ENCODE peak calls at places on chromosomes 13 and 19, in five cellular contexts. X, E, H, S and Z are unnamed samples.

GRCh38 chr19:17626456-17626855 is 61.7 kb downstream of the UNC13A start:
- DNase-seq in X (no peak), E (no peak), H (no peak), S (no peak), Z (no peak)

GRCh38 chr13:62250501-62251175 is 835.0 kb upstream of the PCDH20 start:
- DNase-seq in X (no peak), E (no peak), H (no peak), S (no peak), Z (peak)

GRCh38 chr13:111474136-111475002 is 153.9 kb downstream of the TEX29 start:
- DNase-seq in X (peak), E (no peak), H (no peak), S (no peak), Z (peak)

GRCh38 chr19:9848761-9849160 is 13.6 kb downstream of the PIN1 start:
- DNase-seq in X (no peak), E (no peak), H (no peak), S (no peak), Z (no peak)

GRCh38 chr19:47152632-47153031 is 22.0 kb downstream of the SAE1 start:
- DNase-seq in X (peak), E (no peak), H (no peak), S (no peak), Z (no peak)

GRCh38 chr19:5078666-5079409 is 109.9 kb downstream of the KDM4B start:
- DNase-seq in X (no peak), E (no peak), H (no peak), S (peak), Z (no peak)

GRCh38 chr13:44218501-44219240 is 155.0 kb upstream of the SERP2 start:
- DNase-seq in X (no peak), E (peak), H (peak), S (peak), Z (no peak)

GRCh38 chr13:79483302-79483701 is 2.3 kb downstream of the NDFIP2 start:
- DNase-seq in X (peak), E (no peak), H (no peak), S (no peak), Z (peak)

GRCh38 chr19:47417746-47418594 is 1.4 kb downstream of the MEIS3 start:
- DNase-seq in X (peak), E (no peak), H (no peak), S (no peak), Z (peak)

GRCh38 chr19:18384775-18385174 is 1.2 kb upstream of the GDF15 start:
- DNase-seq in X (no peak), E (no peak), H (no peak), S (no peak), Z (no peak)

GRCh38 chr13:91406619-91407018 is 8.2 kb downstream of the GPC5 start:
- DNase-seq in X (peak), E (no peak), H (no peak), S (no peak), Z (no peak)

GRCh38 chr13:43608400-43609137 is 178.2 kb downstream of the ENOX1 start:
- DNase-seq in X (no peak), E (no peak), H (no peak), S (no peak), Z (no peak)

GRCh38 chr13:48873081-48873480 is 102.6 kb upstream of the FNDC3A start:
- DNase-seq in X (no peak), E (no peak), H (no peak), S (no peak), Z (peak)

GRCh38 chr13:48875071-48875470 is 100.6 kb upstream of the FNDC3A start:
- DNase-seq in X (no peak), E (no peak), H (no peak), S (no peak), Z (no peak)

GRCh38 chr13:48873598-48873997 is 102.1 kb upstream of the FNDC3A start:
- DNase-seq in X (peak), E (no peak), H (no peak), S (no peak), Z (peak)

GRCh38 chr13:48874165-48874564 is 101.5 kb upstream of the FNDC3A start:
- DNase-seq in X (no peak), E (no peak), H (no peak), S (no peak), Z (no peak)

GRCh38 chr13:48876289-48876688 is 99.4 kb upstream of the FNDC3A start:
- DNase-seq in X (no peak), E (no peak), H (no peak), S (no peak), Z (no peak)
- H3K4me3 ChIP-seq in X (no peak), E (no peak), H (no peak), S (no peak), Z (no peak)

GRCh38 chr19:30224689-30225606 is 147.2 kb upstream of the ZNF536 start:
- DNase-seq in X (no peak), E (no peak), H (no peak), S (no peak), Z (no peak)
- H3K4me3 ChIP-seq in X (no peak), E (peak), H (no peak), S (peak), Z (peak)

GRCh38 chr19:53960886-53961285 is 1.9 kb upstream of the CACNG8 start:
- DNase-seq in X (no peak), E (no peak), H (no peak), S (no peak), Z (no peak)
- H3K4me3 ChIP-seq in X (no peak), E (no peak), H (no peak), S (no peak), Z (no peak)

DNA sequence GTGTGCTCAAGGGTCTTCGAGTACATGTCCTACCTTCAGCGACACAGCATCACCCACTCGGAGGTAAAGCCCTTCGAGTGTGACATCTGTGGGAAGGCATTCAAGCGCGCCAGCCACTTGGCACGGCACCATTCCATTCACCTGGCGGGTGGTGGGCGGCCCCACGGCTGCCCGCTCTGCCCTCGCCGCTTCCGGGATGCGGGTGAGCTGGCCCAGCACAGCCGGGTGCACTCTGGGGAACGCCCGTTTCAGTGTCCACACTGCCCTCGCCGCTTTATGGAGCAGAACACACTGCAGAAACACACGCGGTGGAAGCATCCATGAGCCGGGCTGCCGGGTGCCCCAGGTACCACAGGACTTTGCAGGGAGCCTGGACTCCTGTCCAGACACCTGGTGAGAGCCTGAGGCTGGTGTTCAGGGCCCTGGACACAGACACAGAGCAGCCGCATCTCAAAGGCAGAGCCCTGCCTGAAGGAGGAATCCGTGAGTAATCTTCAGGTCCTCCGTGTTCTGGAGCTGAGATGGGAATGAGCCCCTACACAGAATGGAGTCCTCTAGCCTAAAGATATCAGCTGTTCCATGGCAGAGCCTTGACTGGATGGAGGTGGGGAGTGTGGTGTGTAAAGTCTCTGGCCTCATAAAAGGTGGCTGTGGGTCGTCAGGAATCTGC is 1.5 kb downstream of the ZNF581 start:
- DNase-seq in X (no peak), E (no peak), H (no peak), S (no peak), Z (no peak)
- H3K4me3 ChIP-seq in X (no peak), E (no peak), H (no peak), S (no peak), Z (peak)

GRCh38 chr19:39038098-39038497 is 5.7 kb upstream of the FBXO27 start:
- DNase-seq in X (peak), E (no peak), H (no peak), S (no peak), Z (peak)
- H3K4me3 ChIP-seq in X (no peak), E (no peak), H (no peak), S (no peak), Z (no peak)

DNA sequence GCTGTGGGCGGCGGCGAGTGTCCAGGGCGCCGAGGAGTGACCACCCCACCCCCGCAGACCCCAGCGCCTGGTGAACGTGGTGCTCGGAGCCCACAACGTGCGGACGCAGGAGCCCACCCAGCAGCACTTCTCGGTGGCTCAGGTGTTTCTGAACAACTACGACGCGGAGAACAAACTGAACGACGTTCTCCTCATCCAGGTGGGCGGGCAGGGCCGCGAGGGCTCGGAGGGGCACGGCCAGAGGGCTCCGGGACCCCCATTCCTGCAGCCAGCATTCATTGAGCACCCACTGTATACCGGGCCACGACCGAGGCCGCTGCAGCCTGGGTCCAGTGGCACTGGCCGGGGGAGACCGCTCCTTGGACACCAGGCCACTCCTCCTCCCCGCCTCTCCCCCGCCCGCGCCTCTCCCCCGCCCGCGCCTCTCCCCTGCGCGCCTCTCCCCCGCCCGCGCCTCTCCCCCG is 3.1 kb downstream of the PRTN3 start:
- DNase-seq in X (no peak), E (no peak), H (no peak), S (peak), Z (no peak)
- H3K4me3 ChIP-seq in X (peak), E (no peak), H (no peak), S (peak), Z (no peak)

GRCh38 chr19:48746120-48746519 is 589 bp downstream of the IZUMO1 start:
- DNase-seq in X (no peak), E (no peak), H (no peak), S (no peak), Z (no peak)
- H3K4me3 ChIP-seq in X (no peak), E (no peak), H (no peak), S (no peak), Z (no peak)

DNA sequence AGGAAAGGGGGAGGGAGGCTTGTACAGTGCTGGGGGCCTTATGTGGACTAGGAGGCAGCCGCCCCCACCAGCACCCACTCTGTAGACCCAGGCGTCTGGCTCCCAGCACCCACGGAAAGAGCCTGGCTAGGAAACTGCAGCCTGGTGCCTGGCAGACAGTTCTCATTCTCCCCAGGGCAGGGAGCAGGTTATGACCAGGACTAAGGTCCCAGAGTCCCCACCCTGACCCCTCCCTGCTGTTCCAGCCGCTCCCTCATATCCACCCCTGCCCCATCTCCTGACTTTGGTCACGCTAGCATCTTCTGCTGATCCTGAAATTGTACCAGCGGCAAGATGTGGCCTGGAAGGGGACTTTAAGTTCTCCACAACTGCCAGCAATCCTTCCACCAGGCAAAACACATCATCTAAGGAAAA is at the start of gene FXYD3:
- DNase-seq in X (no peak), E (no peak), H (no peak), S (no peak), Z (no peak)
- H3K4me3 ChIP-seq in X (peak), E (peak), H (peak), S (peak), Z (no peak)

GRCh38 chr19:49879243-49879960 is 1.9 kb downstream of the TBC1D17 start:
- DNase-seq in X (no peak), E (no peak), H (peak), S (no peak), Z (no peak)
- H3K4me3 ChIP-seq in X (no peak), E (no peak), H (no peak), S (no peak), Z (no peak)

GRCh38 chr13:73060251-73061160 is 1.7 kb downstream of the KLF5 start:
- DNase-seq in X (peak), E (peak), H (peak), S (peak), Z (peak)
- H3K4me3 ChIP-seq in X (peak), E (peak), H (peak), S (peak), Z (peak)